ENCODE peak calls at places on chromosomes 1 and 21, in five cellular contexts. A is colonic mucosa, Z is heart left ventricle, N is ascending aorta, Y is PC-3. U is an unnamed sample.
A peak's percentile ranks its signal among the peaks of the same experiment; 100 is the strongest.

GRCh38 chr1:3405974-3406867 is 48.2 kb upstream of the ARHGEF16 start:
- DNase-seq in A (no peak), N (no peak), Z (no peak), Y (no peak), U (no peak)

GRCh38 chr1:203311368-203312301 is 6.3 kb downstream of the BTG2 start:
- DNase-seq in N (no peak), Y (no peak), Z (no peak), A (no peak), U (no peak)

GRCh38 chr1:41517039-41517438 is 32.6 kb upstream of the EDN2 start:
- DNase-seq in Z (peak; percentile 53), A (no peak), Y (no peak), N (no peak), U (no peak)

GRCh38 chr1:9070421-9071015 is 1.1 kb upstream of the SLC2A5 start:
- DNase-seq in A (no peak), Y (no peak), Z (no peak), N (no peak), U (no peak)

GRCh38 chr21:17388226-17388625 is 124.6 kb upstream of the CXADR start:
- DNase-seq in Z (no peak), N (no peak), A (no peak), Y (no peak), U (no peak)

GRCh38 chr1:228141871-228142615 is 2.0 kb downstream of the GUK1 start:
- DNase-seq in Y (peak; percentile 71), N (no peak), A (no peak), Z (no peak), U (no peak)

GRCh38 chr1:84504580-84505021 is 1.6 kb upstream of the SPATA1 start:
- DNase-seq in Y (peak; percentile 25), Z (no peak), A (no peak), N (no peak), U (peak; percentile 58)

GRCh38 chr1:201024251-201024998 is 911 bp upstream of the KIF21B start:
- DNase-seq in A (no peak), N (no peak), Y (no peak), Z (no peak), U (no peak)

GRCh38 chr21:43974791-43975468 is 37.2 kb upstream of the TRAPPC10 start:
- DNase-seq in Y (no peak), Z (no peak), N (no peak), A (no peak), U (no peak)

GRCh38 chr1:234554478-234555311 is 55.3 kb downstream of the IRF2BP2 start:
- DNase-seq in Z (no peak), Y (no peak), A (no peak), N (no peak), U (no peak)

GRCh38 chr21:36803801-36804452 is 105.0 kb downstream of the SIM2 start:
- DNase-seq in Y (no peak), A (no peak), Z (no peak), N (no peak), U (no peak)
- H3K4me3 ChIP-seq in Y (no peak overlapping the region), A (no peak overlapping the region), Z (no peak overlapping the region), N (no peak overlapping the region), U (no peak overlapping the region)

GRCh38 chr1:155715777-155716176 is 26.9 kb downstream of the DAP3 start:
- DNase-seq in Y (no peak), Z (no peak), A (no peak), N (no peak), U (no peak)
- H3K4me3 ChIP-seq in Y (no peak overlapping the region), Z (no peak overlapping the region), A (no peak overlapping the region), N (no peak overlapping the region), U (no peak overlapping the region)

DNA sequence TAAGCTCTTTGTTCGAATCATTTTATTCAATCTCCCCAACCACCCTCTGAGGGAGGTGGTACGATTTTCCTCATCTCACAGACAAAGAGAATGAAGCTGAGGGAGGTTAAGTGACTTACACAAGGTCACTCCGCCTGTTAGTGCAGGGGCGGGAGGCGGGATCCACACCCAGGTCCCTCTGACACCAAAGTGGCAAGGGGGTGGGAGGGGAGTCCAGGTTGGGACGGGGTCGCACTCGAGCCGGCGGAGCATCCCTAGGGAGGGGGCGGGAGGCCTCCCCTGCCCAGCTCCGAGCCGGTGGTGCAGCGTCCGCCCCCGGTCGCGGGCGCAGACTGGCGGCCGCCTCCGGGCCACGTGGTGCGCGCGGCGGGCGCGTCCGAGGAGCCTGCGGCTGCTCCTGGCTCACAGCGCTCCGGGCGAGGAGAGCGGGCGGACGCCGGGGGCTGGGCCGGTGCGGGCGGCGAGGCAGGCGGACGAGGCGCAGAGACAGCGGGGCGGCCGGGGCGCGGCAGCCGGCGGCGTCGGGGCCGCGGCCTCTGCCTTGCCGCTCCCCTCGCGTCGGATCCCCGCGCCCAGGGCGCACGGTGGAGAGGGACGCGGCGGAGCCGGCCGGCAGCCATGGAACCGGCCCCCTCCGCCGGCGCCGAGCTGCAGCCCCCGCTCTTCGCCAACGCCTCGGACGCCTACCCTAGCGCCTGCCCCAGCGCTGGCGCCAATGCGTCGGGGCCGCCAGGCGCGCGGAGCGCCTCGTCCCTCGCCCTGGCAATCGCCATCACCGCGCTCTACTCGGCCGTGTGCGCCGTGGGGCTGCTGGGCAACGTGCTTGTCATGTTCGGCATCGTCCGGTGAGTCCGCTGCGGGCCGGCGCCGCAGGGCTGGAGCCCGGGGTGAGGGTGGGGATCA is at the start of gene OPRD1:
- DNase-seq in Y (no peak), A (no peak), N (no peak), Z (no peak), U (no peak)
- H3K4me3 ChIP-seq in Y (no peak within 1 kb of the TSS), A (no peak within 1 kb of the TSS), N (no peak within 1 kb of the TSS), Z (no peak within 1 kb of the TSS), U (no peak within 1 kb of the TSS)

DNA sequence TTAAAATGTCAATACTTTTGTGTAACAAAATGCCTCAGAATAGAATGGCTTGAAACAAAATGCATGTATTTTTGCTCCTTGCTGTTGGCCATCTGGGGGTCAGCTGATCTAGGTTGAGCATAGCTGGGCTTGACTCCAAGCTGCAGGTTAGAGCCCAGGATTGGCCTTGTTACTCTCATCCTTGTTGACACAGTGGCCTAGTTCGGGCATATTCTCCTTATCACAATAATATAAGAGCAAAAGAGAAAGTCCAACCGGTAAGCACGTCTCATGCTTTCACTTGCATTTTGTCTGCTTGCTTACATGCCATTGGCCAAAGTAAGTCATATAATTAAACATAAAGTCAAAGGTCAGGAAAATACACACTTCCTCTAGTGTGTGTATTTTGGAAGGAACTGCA is 456.2 kb downstream of the KCNT2 start:
- DNase-seq in A (peak; percentile 35), Z (no peak), N (no peak), Y (no peak), U (no peak)
- H3K4me3 ChIP-seq in A (no peak overlapping the region), Z (no peak overlapping the region), N (no peak overlapping the region), Y (no peak overlapping the region), U (no peak overlapping the region)